ENCODE peak calls at places on chromosomes 12 and 14, in four cellular contexts. One of them, this sample, is unnamed.

GRCh38 chr12:117159674-117160073 is 30.6 kb downstream of the FBXO21 start:
- DNase-seq in fibroblast of lung: no peak
- DNase-seq in cardiac muscle cell: no peak
- DNase-seq in transverse colon: no peak
- DNase-seq in this sample: peak; percentile 59

GRCh38 chr12:96985515-96986362 is 78.7 kb downstream of the NEDD1 start:
- DNase-seq in transverse colon: peak; percentile 10
- DNase-seq in cardiac muscle cell: peak; percentile 43
- DNase-seq in fibroblast of lung: no peak
- DNase-seq in this sample: peak; percentile 7

GRCh38 chr12:25553083-25553482 is at the start of gene LMNTD1:
- DNase-seq in fibroblast of lung: peak; percentile 70
- DNase-seq in transverse colon: no peak
- DNase-seq in cardiac muscle cell: no peak
- DNase-seq in this sample: no peak

GRCh38 chr14:100096656-100097055 is 31.4 kb downstream of the EVL start:
- DNase-seq in transverse colon: no peak
- DNase-seq in cardiac muscle cell: no peak
- DNase-seq in fibroblast of lung: peak; percentile 65
- DNase-seq in this sample: no peak

GRCh38 chr12:109881752-109882151 is 1.4 kb upstream of the GLTP start:
- DNase-seq in transverse colon: no peak
- DNase-seq in cardiac muscle cell: no peak
- DNase-seq in fibroblast of lung: no peak
- DNase-seq in this sample: no peak

GRCh38 chr12:69685810-69686209 is 13.3 kb downstream of the BEST3 start:
- DNase-seq in fibroblast of lung: peak; percentile 2
- DNase-seq in transverse colon: no peak
- DNase-seq in cardiac muscle cell: no peak
- DNase-seq in this sample: peak; percentile 26

GRCh38 chr14:103543721-103544626 is 15.0 kb downstream of the TRMT61A start:
- DNase-seq in cardiac muscle cell: no peak
- DNase-seq in fibroblast of lung: no peak
- DNase-seq in transverse colon: peak; percentile 51
- DNase-seq in this sample: no peak

GRCh38 chr14:61930101-61930857 is 168.1 kb downstream of the SNAPC1 start:
- DNase-seq in fibroblast of lung: no peak
- DNase-seq in transverse colon: no peak
- DNase-seq in cardiac muscle cell: no peak
- DNase-seq in this sample: no peak

GRCh38 chr14:23120405-23121251 is 1.6 kb upstream of the CEBPE start:
- DNase-seq in transverse colon: peak; percentile 92
- DNase-seq in cardiac muscle cell: peak; percentile 93
- DNase-seq in fibroblast of lung: peak; percentile 85
- DNase-seq in this sample: peak; percentile 94

GRCh38 chr12:98213556-98213955 is 301.8 kb upstream of the TMPO start:
- DNase-seq in fibroblast of lung: no peak
- DNase-seq in cardiac muscle cell: no peak
- DNase-seq in transverse colon: no peak
- DNase-seq in this sample: no peak

GRCh38 chr14:103630364-103631108 is 1.5 kb downstream of the KLC1 start:
- DNase-seq in transverse colon: no peak
- DNase-seq in cardiac muscle cell: no peak
- DNase-seq in fibroblast of lung: no peak
- DNase-seq in this sample: no peak

GRCh38 chr14:72129283-72129682 is 197.1 kb downstream of the RGS6 start:
- DNase-seq in fibroblast of lung: no peak
- DNase-seq in transverse colon: no peak
- DNase-seq in cardiac muscle cell: no peak
- DNase-seq in this sample: no peak

GRCh38 chr14:31070431-31070830 is 44.3 kb upstream of the STRN3 start:
- DNase-seq in cardiac muscle cell: no peak
- DNase-seq in fibroblast of lung: peak; percentile 84
- DNase-seq in transverse colon: no peak
- DNase-seq in this sample: no peak

GRCh38 chr12:14263742-14264141 is 101.7 kb upstream of the ATF7IP start:
- DNase-seq in cardiac muscle cell: no peak
- DNase-seq in transverse colon: no peak
- DNase-seq in fibroblast of lung: no peak
- DNase-seq in this sample: no peak

GRCh38 chr12:101761347-101761746 is 22.1 kb upstream of the SYCP3 start:
- DNase-seq in fibroblast of lung: peak; percentile 12
- DNase-seq in transverse colon: no peak
- DNase-seq in cardiac muscle cell: no peak
- DNase-seq in this sample: no peak

GRCh38 chr14:98931911-98932310 is 340.1 kb downstream of the BCL11B start:
- DNase-seq in fibroblast of lung: no peak
- DNase-seq in cardiac muscle cell: no peak
- DNase-seq in transverse colon: peak; percentile 48
- DNase-seq in this sample: no peak

GRCh38 chr14:90467501-90467900 is 70.7 kb downstream of the CALM1 start:
- DNase-seq in cardiac muscle cell: no peak
- DNase-seq in fibroblast of lung: no peak
- DNase-seq in transverse colon: no peak
- DNase-seq in this sample: no peak

GRCh38 chr14:67240168-67240932 is 885 bp upstream of the PALS1 start:
- DNase-seq in cardiac muscle cell: peak; percentile 25
- DNase-seq in fibroblast of lung: no peak
- DNase-seq in transverse colon: peak; percentile 80
- DNase-seq in this sample: peak; percentile 73

GRCh38 chr12:114226241-114226928 is 179.6 kb downstream of the TBX5 start:
- DNase-seq in fibroblast of lung: no peak
- DNase-seq in cardiac muscle cell: no peak
- DNase-seq in transverse colon: no peak
- DNase-seq in this sample: no peak

GRCh38 chr12:1890119-1890703 is 28.2 kb downstream of the CACNA2D4 start:
- DNase-seq in transverse colon: no peak
- DNase-seq in cardiac muscle cell: no peak
- DNase-seq in fibroblast of lung: no peak
- DNase-seq in this sample: no peak

GRCh38 chr12:75977952-75978671 is 53.5 kb downstream of the PHLDA1 start:
- DNase-seq in fibroblast of lung: peak; percentile 100
- DNase-seq in transverse colon: peak; percentile 75
- DNase-seq in cardiac muscle cell: no peak
- DNase-seq in this sample: peak; percentile 93

GRCh38 chr14:103298620-103299019 is 35.4 kb upstream of the EIF5 start:
- DNase-seq in transverse colon: no peak
- DNase-seq in cardiac muscle cell: no peak
- DNase-seq in fibroblast of lung: no peak
- DNase-seq in this sample: no peak

GRCh38 chr12:116878567-116879508 is 2.4 kb downstream of the HRK start:
- DNase-seq in transverse colon: peak; percentile 69
- DNase-seq in fibroblast of lung: peak; percentile 19
- DNase-seq in cardiac muscle cell: peak; percentile 17
- DNase-seq in this sample: no peak

GRCh38 chr12:119594399-119594730 is 791 bp downstream of the TMEM233 start:
- DNase-seq in fibroblast of lung: no peak
- DNase-seq in transverse colon: no peak
- DNase-seq in cardiac muscle cell: peak; percentile 3
- DNase-seq in this sample: no peak

GRCh38 chr14:26255213-26255612 is 342.6 kb downstream of the NOVA1 start:
- DNase-seq in transverse colon: no peak
- DNase-seq in cardiac muscle cell: peak; percentile 34
- DNase-seq in fibroblast of lung: peak; percentile 61
- DNase-seq in this sample: no peak

GRCh38 chr12:62933220-62933870 is 1.6 kb downstream of the PPM1H start:
- DNase-seq in cardiac muscle cell: peak; percentile 19
- DNase-seq in transverse colon: peak; percentile 22
- DNase-seq in fibroblast of lung: no peak
- DNase-seq in this sample: peak; percentile 25

DNA sequence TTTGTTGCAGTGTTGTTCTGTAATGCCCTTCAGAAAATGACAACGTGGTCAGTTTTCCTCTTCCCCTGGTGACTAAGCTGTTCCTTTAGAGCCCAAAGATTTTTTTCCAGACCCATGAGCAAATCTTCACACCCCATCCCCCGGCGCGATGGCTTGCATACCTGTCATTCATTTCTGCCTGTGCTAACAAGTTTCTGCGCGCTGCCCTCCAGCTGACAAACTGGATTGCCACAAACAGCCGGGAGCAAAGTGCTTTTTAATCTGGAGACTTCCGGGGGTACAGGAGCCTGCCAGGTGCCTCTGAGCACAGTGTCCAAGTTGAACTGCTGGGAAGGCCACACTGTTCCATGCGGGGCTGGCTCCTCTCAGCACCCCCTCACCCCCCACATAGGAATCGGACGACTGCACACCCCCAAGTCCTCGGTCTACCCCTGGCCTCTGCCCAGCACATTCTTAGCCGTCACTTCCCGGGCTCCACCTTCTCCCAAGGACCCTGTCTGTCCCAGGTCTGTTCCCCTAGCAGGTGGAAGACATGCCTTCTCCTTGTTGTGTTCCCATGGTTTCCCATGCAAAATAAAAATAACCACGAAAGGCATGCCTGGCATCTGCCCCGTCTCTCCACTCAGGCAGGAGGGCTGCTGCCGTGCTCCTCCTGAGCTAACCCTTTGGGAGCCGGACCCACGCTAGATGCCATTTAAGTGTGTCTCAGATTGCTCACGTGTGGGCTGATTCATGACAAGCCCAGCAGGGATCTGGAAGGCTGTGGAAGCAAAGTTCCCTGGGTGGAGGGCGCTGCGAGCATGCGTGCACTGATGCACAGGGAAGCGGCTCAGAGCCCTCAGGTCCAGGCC is 14.1 kb downstream of the RILPL1 start:
- DNase-seq in fibroblast of lung: no peak
- DNase-seq in transverse colon: peak; percentile 11
- DNase-seq in cardiac muscle cell: peak; percentile 89
- DNase-seq in this sample: peak; percentile 81
- TF ChIP-seq CTCF in fibroblast of lung: no peak
- TF ChIP-seq CTCF in transverse colon: no peak
- TF ChIP-seq CTCF in cardiac muscle cell: no peak
- TF ChIP-seq CTCF in this sample: no peak

DNA sequence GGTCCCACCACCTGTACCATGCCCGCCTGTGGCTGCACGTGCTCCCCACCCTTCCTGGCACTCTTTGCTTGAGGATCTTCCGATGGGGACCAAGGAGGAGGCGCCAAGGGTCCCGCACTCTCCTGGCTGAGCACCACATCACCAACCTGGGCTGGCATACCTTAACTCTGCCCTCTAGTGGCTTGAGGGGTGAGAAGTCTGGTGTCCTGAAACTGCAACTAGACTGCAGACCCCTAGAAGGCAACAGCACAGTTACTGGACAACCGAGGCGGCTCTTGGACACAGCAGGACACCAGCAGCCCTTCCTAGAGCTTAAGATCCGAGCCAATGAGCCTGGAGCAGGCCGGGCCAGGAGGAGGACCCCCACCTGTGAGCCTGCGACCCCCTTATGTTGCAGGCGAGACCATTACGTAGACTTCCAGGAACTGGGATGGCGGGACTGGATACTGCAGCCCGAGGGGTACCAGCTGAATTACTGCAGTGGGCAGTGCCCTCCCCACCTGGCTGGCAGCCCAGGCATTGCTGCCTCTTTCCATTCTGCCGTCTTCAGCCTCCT is 1.1 kb downstream of the INHBE start:
- DNase-seq in transverse colon: no peak
- DNase-seq in fibroblast of lung: peak; percentile 37
- DNase-seq in cardiac muscle cell: peak; percentile 75
- DNase-seq in this sample: no peak
- H3K4me1 ChIP-seq in transverse colon: peaks cover 34% of the 10 kb centered on the region
- H3K4me1 ChIP-seq in fibroblast of lung: peaks cover 23% of the 10 kb centered on the region
- H3K4me1 ChIP-seq in cardiac muscle cell: peaks cover 25% of the 10 kb centered on the region
- H3K4me1 ChIP-seq in this sample: peaks cover 13% of the 10 kb centered on the region

DNA sequence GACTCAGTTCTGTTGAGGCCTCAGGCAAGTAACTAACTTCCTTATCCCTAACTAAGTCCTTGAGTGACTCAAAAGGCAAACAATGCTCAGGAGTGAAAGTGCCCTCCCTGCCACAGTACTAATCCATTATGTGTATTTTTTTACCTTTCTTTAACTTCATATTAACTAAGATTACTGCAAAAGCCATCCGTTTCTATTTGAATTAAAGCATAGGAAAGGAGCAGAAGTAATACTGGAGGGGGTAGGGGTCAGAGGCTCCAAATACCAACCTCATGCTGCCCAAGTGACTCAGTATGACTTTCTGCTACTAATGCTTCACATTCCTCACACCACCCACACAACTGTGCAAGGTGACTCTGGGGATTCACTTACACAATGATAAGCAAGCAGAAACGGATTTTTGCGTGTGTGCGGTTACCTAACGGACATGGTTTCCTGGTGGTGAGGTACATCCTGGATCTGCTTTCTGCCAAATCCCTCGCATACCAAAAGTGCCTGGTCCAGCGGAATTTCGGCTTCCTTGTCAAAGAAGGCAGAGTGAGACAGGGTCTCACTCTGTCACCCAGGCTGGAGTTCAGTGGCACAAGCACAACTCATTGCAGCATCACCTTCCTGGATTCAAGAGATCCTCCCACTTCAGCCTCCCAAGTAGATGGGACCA is 25.1 kb downstream of the MOK start:
- DNase-seq in cardiac muscle cell: no peak
- DNase-seq in fibroblast of lung: peak; percentile 73
- DNase-seq in transverse colon: no peak
- DNase-seq in this sample: peak; percentile 38
- H3K4me3 ChIP-seq in cardiac muscle cell: no peak overlapping the region
- H3K4me3 ChIP-seq in fibroblast of lung: no peak overlapping the region
- H3K4me3 ChIP-seq in transverse colon: no peak overlapping the region
- H3K4me3 ChIP-seq in this sample: no peak overlapping the region

GRCh38 chr12:15982071-15982470 is 70.9 kb downstream of the DERA start:
- DNase-seq in fibroblast of lung: no peak
- DNase-seq in cardiac muscle cell: no peak
- DNase-seq in transverse colon: no peak
- DNase-seq in this sample: no peak

GRCh38 chr12:15984963-15985362 is 73.8 kb downstream of the DERA start:
- DNase-seq in transverse colon: no peak
- DNase-seq in cardiac muscle cell: no peak
- DNase-seq in fibroblast of lung: no peak
- DNase-seq in this sample: no peak

GRCh38 chr12:15982921-15983320 is 71.8 kb downstream of the DERA start:
- DNase-seq in cardiac muscle cell: no peak
- DNase-seq in fibroblast of lung: no peak
- DNase-seq in transverse colon: no peak
- DNase-seq in this sample: no peak

GRCh38 chr12:15982471-15982870 is 71.3 kb downstream of the DERA start:
- DNase-seq in cardiac muscle cell: no peak
- DNase-seq in transverse colon: no peak
- DNase-seq in fibroblast of lung: peak; percentile 76
- DNase-seq in this sample: no peak

DNA sequence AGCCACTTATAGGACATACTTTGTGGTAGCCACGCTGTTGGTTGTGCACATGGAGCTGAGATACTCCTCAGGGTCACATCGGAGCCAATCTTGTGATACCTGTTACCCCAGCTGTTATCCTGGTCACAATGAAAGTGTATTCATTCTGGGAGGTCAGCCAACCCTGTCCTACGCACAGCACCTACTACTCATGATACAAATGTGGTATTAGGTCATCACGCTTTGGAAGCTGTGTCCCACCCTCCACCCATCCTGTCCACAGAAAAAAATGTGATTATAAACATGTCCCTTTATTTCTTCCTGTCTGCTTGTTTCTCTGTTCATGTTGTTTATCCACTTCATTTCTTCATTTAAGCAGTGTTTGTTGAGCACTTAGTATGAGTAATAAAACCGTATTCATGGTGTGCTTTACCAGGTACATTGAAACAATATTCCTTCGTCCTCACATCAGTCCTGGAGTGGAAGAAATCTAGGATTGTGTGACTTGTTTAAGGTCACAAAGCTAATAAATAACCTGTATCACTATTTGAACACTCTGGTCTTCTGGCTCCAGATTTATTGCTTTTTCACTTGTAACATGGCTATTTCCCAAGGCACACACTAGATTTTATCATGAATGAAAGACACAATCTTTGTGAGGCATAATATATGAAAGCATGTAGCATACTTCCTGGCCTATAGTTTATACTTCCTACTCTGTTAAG is 73.1 kb downstream of the DERA start:
- DNase-seq in cardiac muscle cell: no peak
- DNase-seq in fibroblast of lung: no peak
- DNase-seq in transverse colon: no peak
- DNase-seq in this sample: no peak
- TF ChIP-seq CTCF in cardiac muscle cell: no peak
- TF ChIP-seq CTCF in fibroblast of lung: no peak
- TF ChIP-seq CTCF in transverse colon: no peak
- TF ChIP-seq CTCF in this sample: no peak

This sample was measured in adrenal gland.